ENCODE peak calls at places on chromosomes 13 and 19, in nine cellular contexts. One of them, this sample, is unnamed.

GRCh38 chr19:33291623-33292534 is 10.5 kb downstream of the CEBPA start:
- DNase-seq in adrenal gland: no peak
- DNase-seq in HCT116: no peak
- DNase-seq in body of pancreas: no peak
- DNase-seq in A549: no peak
- DNase-seq in tibial nerve: no peak
- DNase-seq in IMR-90: no peak
- DNase-seq in gastrocnemius medialis: no peak
- DNase-seq in Peyer's patch: no peak
- DNase-seq in this sample: peak

GRCh38 chr13:39616087-39616694 is 13.2 kb upstream of the LHFPL6 start:
- DNase-seq in adrenal gland: peak
- DNase-seq in HCT116: peak
- DNase-seq in tibial nerve: peak
- DNase-seq in IMR-90: peak
- DNase-seq in Peyer's patch: no peak
- DNase-seq in gastrocnemius medialis: no peak
- DNase-seq in body of pancreas: peak
- DNase-seq in A549: peak
- DNase-seq in this sample: no peak

GRCh38 chr13:90824027-90824426 is 523.5 kb upstream of the MIR17HG start:
- DNase-seq in tibial nerve: no peak
- DNase-seq in IMR-90: no peak
- DNase-seq in Peyer's patch: no peak
- DNase-seq in gastrocnemius medialis: no peak
- DNase-seq in adrenal gland: no peak
- DNase-seq in body of pancreas: no peak
- DNase-seq in A549: no peak
- DNase-seq in HCT116: no peak
- DNase-seq in this sample: no peak

GRCh38 chr13:45180713-45181601 is 19.9 kb downstream of the KCTD4 start:
- DNase-seq in A549: no peak
- DNase-seq in HCT116: no peak
- DNase-seq in body of pancreas: no peak
- DNase-seq in tibial nerve: no peak
- DNase-seq in IMR-90: peak
- DNase-seq in gastrocnemius medialis: no peak
- DNase-seq in adrenal gland: no peak
- DNase-seq in Peyer's patch: no peak
- DNase-seq in this sample: no peak

GRCh38 chr13:33352023-33352422 is 66.5 kb upstream of the STARD13 start:
- DNase-seq in Peyer's patch: no peak
- DNase-seq in IMR-90: no peak
- DNase-seq in A549: no peak
- DNase-seq in HCT116: no peak
- DNase-seq in adrenal gland: no peak
- DNase-seq in gastrocnemius medialis: no peak
- DNase-seq in body of pancreas: no peak
- DNase-seq in tibial nerve: no peak
- DNase-seq in this sample: no peak

GRCh38 chr19:46887240-46887782 is 26.5 kb downstream of the ARHGAP35 start:
- DNase-seq in body of pancreas: no peak
- DNase-seq in Peyer's patch: no peak
- DNase-seq in A549: no peak
- DNase-seq in tibial nerve: no peak
- DNase-seq in HCT116: no peak
- DNase-seq in IMR-90: no peak
- DNase-seq in adrenal gland: no peak
- DNase-seq in gastrocnemius medialis: no peak
- DNase-seq in this sample: no peak

GRCh38 chr19:5137571-5138124 is 168.7 kb downstream of the KDM4B start:
- DNase-seq in IMR-90: no peak
- DNase-seq in tibial nerve: no peak
- DNase-seq in HCT116: no peak
- DNase-seq in adrenal gland: no peak
- DNase-seq in Peyer's patch: no peak
- DNase-seq in body of pancreas: peak
- DNase-seq in A549: no peak
- DNase-seq in gastrocnemius medialis: no peak
- DNase-seq in this sample: no peak

GRCh38 chr13:113860051-113860471 is 3.8 kb downstream of the GAS6 start:
- DNase-seq in A549: no peak
- DNase-seq in adrenal gland: no peak
- DNase-seq in Peyer's patch: no peak
- DNase-seq in gastrocnemius medialis: no peak
- DNase-seq in HCT116: no peak
- DNase-seq in body of pancreas: peak
- DNase-seq in IMR-90: no peak
- DNase-seq in tibial nerve: no peak
- DNase-seq in this sample: no peak

GRCh38 chr19:13599681-13600080 is 93.4 kb upstream of the CACNA1A start:
- DNase-seq in body of pancreas: no peak
- DNase-seq in A549: no peak
- DNase-seq in tibial nerve: no peak
- DNase-seq in HCT116: no peak
- DNase-seq in gastrocnemius medialis: no peak
- DNase-seq in Peyer's patch: no peak
- DNase-seq in adrenal gland: no peak
- DNase-seq in IMR-90: no peak
- DNase-seq in this sample: peak

GRCh38 chr13:67299072-67299635 is 69.0 kb upstream of the PCDH9 start:
- DNase-seq in IMR-90: peak
- DNase-seq in gastrocnemius medialis: no peak
- DNase-seq in HCT116: no peak
- DNase-seq in A549: no peak
- DNase-seq in Peyer's patch: no peak
- DNase-seq in body of pancreas: no peak
- DNase-seq in tibial nerve: no peak
- DNase-seq in adrenal gland: no peak
- DNase-seq in this sample: no peak
- H3K27ac ChIP-seq in IMR-90: peak
- H3K27ac ChIP-seq in gastrocnemius medialis: no peak
- H3K27ac ChIP-seq in HCT116: no peak
- H3K27ac ChIP-seq in A549: peak
- H3K27ac ChIP-seq in Peyer's patch: no peak
- H3K27ac ChIP-seq in body of pancreas: no peak
- H3K27ac ChIP-seq in tibial nerve: no peak
- H3K27ac ChIP-seq in adrenal gland: no peak
- H3K27ac ChIP-seq in this sample: no peak

DNA sequence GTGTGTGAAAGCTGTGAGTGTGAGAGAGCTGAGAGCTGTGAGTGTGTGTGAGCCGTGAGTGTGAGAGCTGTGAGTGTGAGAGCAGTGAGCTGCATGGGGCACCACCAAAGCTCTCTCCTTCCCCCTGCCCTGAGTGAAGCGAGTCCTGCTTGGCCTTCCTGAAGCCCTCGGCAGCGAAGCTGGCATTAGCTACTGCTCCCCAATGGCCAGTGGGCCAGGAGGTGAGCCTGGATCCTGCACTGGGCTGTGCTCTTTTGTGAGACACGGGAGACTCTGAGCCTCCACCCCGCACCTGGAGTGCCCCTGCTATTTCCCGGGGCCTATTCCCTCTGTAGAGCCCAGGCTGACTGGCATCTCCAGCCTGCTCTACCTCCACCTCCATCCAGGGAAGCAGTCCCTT is 51.5 kb downstream of the HSPH1 start:
- DNase-seq in A549: no peak
- DNase-seq in tibial nerve: no peak
- DNase-seq in Peyer's patch: no peak
- DNase-seq in gastrocnemius medialis: no peak
- DNase-seq in IMR-90: no peak
- DNase-seq in body of pancreas: no peak
- DNase-seq in HCT116: no peak
- DNase-seq in adrenal gland: no peak
- DNase-seq in this sample: no peak
- TF ChIP-seq POLR2A in A549: no peak
- TF ChIP-seq POLR2A in tibial nerve: no peak
- TF ChIP-seq POLR2A in Peyer's patch: no peak
- TF ChIP-seq POLR2A in gastrocnemius medialis: no peak
- TF ChIP-seq POLR2A in IMR-90: no peak
- TF ChIP-seq POLR2A in body of pancreas: no peak
- TF ChIP-seq POLR2A in HCT116: no peak
- TF ChIP-seq POLR2A in adrenal gland: no peak
- TF ChIP-seq POLR2A in this sample: no peak

GRCh38 chr19:566403-566802 is 6.0 kb upstream of the BSG start:
- DNase-seq in IMR-90: peak
- DNase-seq in Peyer's patch: no peak
- DNase-seq in tibial nerve: no peak
- DNase-seq in HCT116: no peak
- DNase-seq in A549: no peak
- DNase-seq in body of pancreas: no peak
- DNase-seq in adrenal gland: peak
- DNase-seq in gastrocnemius medialis: no peak
- DNase-seq in this sample: no peak
- H3K4me3 ChIP-seq in IMR-90: no peak
- H3K4me3 ChIP-seq in Peyer's patch: no peak
- H3K4me3 ChIP-seq in tibial nerve: no peak
- H3K4me3 ChIP-seq in HCT116: no peak
- H3K4me3 ChIP-seq in A549: no peak
- H3K4me3 ChIP-seq in body of pancreas: no peak
- H3K4me3 ChIP-seq in adrenal gland: no peak
- H3K4me3 ChIP-seq in gastrocnemius medialis: no peak
- H3K4me3 ChIP-seq in this sample: no peak

GRCh38 chr19:42498387-42498786 is 29.9 kb downstream of the CEACAM1 start:
- DNase-seq in gastrocnemius medialis: no peak
- DNase-seq in A549: no peak
- DNase-seq in body of pancreas: no peak
- DNase-seq in HCT116: no peak
- DNase-seq in Peyer's patch: no peak
- DNase-seq in tibial nerve: no peak
- DNase-seq in adrenal gland: no peak
- DNase-seq in IMR-90: no peak
- DNase-seq in this sample: no peak

GRCh38 chr19:42495663-42496062 is 32.6 kb downstream of the CEACAM1 start:
- DNase-seq in gastrocnemius medialis: no peak
- DNase-seq in A549: no peak
- DNase-seq in IMR-90: no peak
- DNase-seq in adrenal gland: no peak
- DNase-seq in Peyer's patch: no peak
- DNase-seq in body of pancreas: no peak
- DNase-seq in HCT116: no peak
- DNase-seq in tibial nerve: no peak
- DNase-seq in this sample: no peak

GRCh38 chr19:42497492-42498226 is 30.6 kb downstream of the CEACAM1 start:
- DNase-seq in body of pancreas: peak
- DNase-seq in A549: peak
- DNase-seq in adrenal gland: no peak
- DNase-seq in gastrocnemius medialis: no peak
- DNase-seq in IMR-90: no peak
- DNase-seq in HCT116: no peak
- DNase-seq in Peyer's patch: no peak
- DNase-seq in tibial nerve: no peak
- DNase-seq in this sample: no peak

GRCh38 chr19:42496551-42497133 is 31.6 kb downstream of the CEACAM1 start:
- DNase-seq in A549: no peak
- DNase-seq in body of pancreas: no peak
- DNase-seq in adrenal gland: no peak
- DNase-seq in IMR-90: no peak
- DNase-seq in tibial nerve: no peak
- DNase-seq in Peyer's patch: no peak
- DNase-seq in gastrocnemius medialis: no peak
- DNase-seq in HCT116: no peak
- DNase-seq in this sample: no peak

GRCh38 chr19:42494321-42494720 is 34.0 kb downstream of the CEACAM1 start:
- DNase-seq in body of pancreas: no peak
- DNase-seq in A549: no peak
- DNase-seq in IMR-90: no peak
- DNase-seq in gastrocnemius medialis: no peak
- DNase-seq in tibial nerve: no peak
- DNase-seq in adrenal gland: no peak
- DNase-seq in HCT116: no peak
- DNase-seq in Peyer's patch: no peak
- DNase-seq in this sample: no peak
- H3K27ac ChIP-seq in body of pancreas: no peak
- H3K27ac ChIP-seq in A549: no peak
- H3K27ac ChIP-seq in IMR-90: no peak
- H3K27ac ChIP-seq in gastrocnemius medialis: no peak
- H3K27ac ChIP-seq in tibial nerve: no peak
- H3K27ac ChIP-seq in adrenal gland: no peak
- H3K27ac ChIP-seq in HCT116: no peak
- H3K27ac ChIP-seq in Peyer's patch: no peak
- H3K27ac ChIP-seq in this sample: no peak

GRCh38 chr13:98565726-98566577 is 11.0 kb downstream of the STK24 start:
- DNase-seq in IMR-90: no peak
- DNase-seq in body of pancreas: peak
- DNase-seq in A549: no peak
- DNase-seq in HCT116: no peak
- DNase-seq in Peyer's patch: no peak
- DNase-seq in tibial nerve: no peak
- DNase-seq in gastrocnemius medialis: no peak
- DNase-seq in adrenal gland: peak
- DNase-seq in this sample: peak
- TF ChIP-seq POLR2A in IMR-90: no peak
- TF ChIP-seq POLR2A in body of pancreas: peak
- TF ChIP-seq POLR2A in A549: no peak
- TF ChIP-seq POLR2A in HCT116: no peak
- TF ChIP-seq POLR2A in Peyer's patch: peak
- TF ChIP-seq POLR2A in tibial nerve: no peak
- TF ChIP-seq POLR2A in gastrocnemius medialis: no peak
- TF ChIP-seq POLR2A in adrenal gland: no peak
- TF ChIP-seq POLR2A in this sample: no peak

GRCh38 chr19:16200038-16200775 is 2.5 kb downstream of the AP1M1 start:
- DNase-seq in HCT116: no peak
- DNase-seq in adrenal gland: peak
- DNase-seq in Peyer's patch: no peak
- DNase-seq in tibial nerve: peak
- DNase-seq in A549: no peak
- DNase-seq in body of pancreas: no peak
- DNase-seq in gastrocnemius medialis: peak
- DNase-seq in IMR-90: peak
- DNase-seq in this sample: no peak

GRCh38 chr19:16200776-16201391 is 3.2 kb downstream of the AP1M1 start:
- DNase-seq in gastrocnemius medialis: no peak
- DNase-seq in A549: no peak
- DNase-seq in IMR-90: no peak
- DNase-seq in body of pancreas: no peak
- DNase-seq in tibial nerve: no peak
- DNase-seq in HCT116: no peak
- DNase-seq in Peyer's patch: no peak
- DNase-seq in adrenal gland: no peak
- DNase-seq in this sample: no peak

GRCh38 chr19:16197622-16198362 is at the start of gene AP1M1:
- DNase-seq in adrenal gland: peak
- DNase-seq in body of pancreas: peak
- DNase-seq in gastrocnemius medialis: peak
- DNase-seq in tibial nerve: peak
- DNase-seq in IMR-90: peak
- DNase-seq in Peyer's patch: peak
- DNase-seq in A549: peak
- DNase-seq in HCT116: peak
- DNase-seq in this sample: peak

GRCh38 chr19:16198363-16198636 is 589 bp downstream of the AP1M1 start:
- DNase-seq in tibial nerve: no peak
- DNase-seq in A549: no peak
- DNase-seq in HCT116: no peak
- DNase-seq in Peyer's patch: no peak
- DNase-seq in body of pancreas: no peak
- DNase-seq in adrenal gland: no peak
- DNase-seq in gastrocnemius medialis: no peak
- DNase-seq in IMR-90: no peak
- DNase-seq in this sample: peak

GRCh38 chr19:16199275-16199932 is 1.7 kb downstream of the AP1M1 start:
- DNase-seq in IMR-90: no peak
- DNase-seq in adrenal gland: no peak
- DNase-seq in body of pancreas: no peak
- DNase-seq in tibial nerve: no peak
- DNase-seq in A549: no peak
- DNase-seq in gastrocnemius medialis: no peak
- DNase-seq in HCT116: no peak
- DNase-seq in Peyer's patch: no peak
- DNase-seq in this sample: no peak
- H3K4me3 ChIP-seq in IMR-90: no peak
- H3K4me3 ChIP-seq in adrenal gland: no peak
- H3K4me3 ChIP-seq in body of pancreas: no peak
- H3K4me3 ChIP-seq in tibial nerve: no peak
- H3K4me3 ChIP-seq in A549: peak
- H3K4me3 ChIP-seq in gastrocnemius medialis: no peak
- H3K4me3 ChIP-seq in HCT116: no peak
- H3K4me3 ChIP-seq in Peyer's patch: no peak
- H3K4me3 ChIP-seq in this sample: no peak